ENCODE peak calls at places on chromosomes 11 and 22, in four cellular contexts. One of them, this sample, is unnamed.

GRCh38 chr11:24773326-24773725 is 276.5 kb downstream of the LUZP2 start:
- DNase-seq in OCI-LY7: no peak
- DNase-seq in GM20000: no peak
- DNase-seq in fibroblast of lung: no peak
- DNase-seq in this sample: no peak

GRCh38 chr22:24728790-24729637 is 45.5 kb downstream of the PIWIL3 start:
- DNase-seq in OCI-LY7: no peak
- DNase-seq in GM20000: no peak
- DNase-seq in fibroblast of lung: peak; percentile 52
- DNase-seq in this sample: no peak

GRCh38 chr11:86955674-86956522 is 703 bp upstream of the FZD4 start:
- DNase-seq in OCI-LY7: peak; percentile 21
- DNase-seq in GM20000: peak; percentile 81
- DNase-seq in fibroblast of lung: peak; percentile 78
- DNase-seq in this sample: no peak

GRCh38 chr11:78646564-78647185 is 72.0 kb upstream of the NARS2 start:
- DNase-seq in OCI-LY7: peak; percentile 70
- DNase-seq in GM20000: peak; percentile 69
- DNase-seq in fibroblast of lung: peak; percentile 31
- DNase-seq in this sample: no peak

GRCh38 chr11:71504526-71504925 is 22.5 kb upstream of the KRTAP5-7 start:
- DNase-seq in OCI-LY7: no peak
- DNase-seq in GM20000: no peak
- DNase-seq in fibroblast of lung: no peak
- DNase-seq in this sample: peak; percentile 53

GRCh38 chr11:28241760-28242159 is 133.6 kb downstream of the METTL15 start:
- DNase-seq in OCI-LY7: no peak
- DNase-seq in GM20000: no peak
- DNase-seq in fibroblast of lung: no peak
- DNase-seq in this sample: no peak

GRCh38 chr11:19679952-19680823 is 32.4 kb upstream of the NAV2 start:
- DNase-seq in OCI-LY7: no peak
- DNase-seq in GM20000: no peak
- DNase-seq in fibroblast of lung: peak; percentile 98
- DNase-seq in this sample: peak; percentile 96

GRCh38 chr11:18312663-18313420 is 9.1 kb downstream of the HPS5 start:
- DNase-seq in OCI-LY7: no peak
- DNase-seq in GM20000: no peak
- DNase-seq in fibroblast of lung: peak; percentile 83
- DNase-seq in this sample: no peak

GRCh38 chr22:45254789-45255261 is 14.1 kb upstream of the KIAA0930 start:
- DNase-seq in OCI-LY7: no peak
- DNase-seq in GM20000: peak; percentile 62
- DNase-seq in fibroblast of lung: peak; percentile 47
- DNase-seq in this sample: no peak

GRCh38 chr11:109422755-109423113 is 744 bp downstream of the C11orf87 start:
- DNase-seq in OCI-LY7: no peak
- DNase-seq in GM20000: peak; percentile 13
- DNase-seq in fibroblast of lung: no peak
- DNase-seq in this sample: no peak

GRCh38 chr11:5626191-5626590 is 1.4 kb downstream of the TRIM34 start:
- DNase-seq in OCI-LY7: no peak
- DNase-seq in GM20000: no peak
- DNase-seq in fibroblast of lung: no peak
- DNase-seq in this sample: no peak

GRCh38 chr11:120834686-120835225 is 189.1 kb upstream of the TBCEL start:
- DNase-seq in OCI-LY7: no peak
- DNase-seq in GM20000: no peak
- DNase-seq in fibroblast of lung: no peak
- DNase-seq in this sample: no peak

GRCh38 chr11:65790902-65791650 is 4.2 kb downstream of the OVOL1 start:
- DNase-seq in OCI-LY7: no peak
- DNase-seq in GM20000: no peak
- DNase-seq in fibroblast of lung: no peak
- DNase-seq in this sample: no peak

GRCh38 chr22:36097880-36098279 is 62.7 kb downstream of the APOL3 start:
- DNase-seq in OCI-LY7: no peak
- DNase-seq in GM20000: no peak
- DNase-seq in fibroblast of lung: no peak
- DNase-seq in this sample: no peak

GRCh38 chr11:119531623-119532022 is 108.7 kb upstream of the THY1 start:
- DNase-seq in OCI-LY7: no peak
- DNase-seq in GM20000: no peak
- DNase-seq in fibroblast of lung: no peak
- DNase-seq in this sample: peak; percentile 48

GRCh38 chr11:111426615-111427014 is 47.5 kb upstream of the POU2AF1 start:
- DNase-seq in OCI-LY7: no peak
- DNase-seq in GM20000: no peak
- DNase-seq in fibroblast of lung: no peak
- DNase-seq in this sample: no peak

GRCh38 chr22:49962751-49963646 is 2.4 kb downstream of the PIM3 start:
- DNase-seq in OCI-LY7: no peak
- DNase-seq in GM20000: no peak
- DNase-seq in fibroblast of lung: no peak
- DNase-seq in this sample: peak; percentile 93

GRCh38 chr11:73154178-73154577 is 12.1 kb upstream of the FCHSD2 start:
- DNase-seq in OCI-LY7: peak; percentile 96
- DNase-seq in GM20000: peak; percentile 66
- DNase-seq in fibroblast of lung: no peak
- DNase-seq in this sample: peak; percentile 38

GRCh38 chr11:72422414-72422813 is 11.9 kb downstream of the CLPB start:
- DNase-seq in OCI-LY7: no peak
- DNase-seq in GM20000: no peak
- DNase-seq in fibroblast of lung: no peak
- DNase-seq in this sample: no peak

GRCh38 chr11:115505165-115505564 is 950 bp upstream of the CADM1 start:
- DNase-seq in OCI-LY7: no peak
- DNase-seq in GM20000: no peak
- DNase-seq in fibroblast of lung: no peak
- DNase-seq in this sample: no peak

GRCh38 chr22:48234011-48234410 is 1471.6 kb downstream of the TBC1D22A start:
- DNase-seq in OCI-LY7: no peak
- DNase-seq in GM20000: no peak
- DNase-seq in fibroblast of lung: no peak
- DNase-seq in this sample: no peak

GRCh38 chr22:42077486-42078125 is 1.9 kb upstream of the SMDT1 start:
- DNase-seq in OCI-LY7: no peak
- DNase-seq in GM20000: no peak
- DNase-seq in fibroblast of lung: no peak
- DNase-seq in this sample: no peak

GRCh38 chr22:40037320-40037719 is 42.6 kb downstream of the FAM83F start:
- DNase-seq in OCI-LY7: no peak
- DNase-seq in GM20000: no peak
- DNase-seq in fibroblast of lung: no peak
- DNase-seq in this sample: no peak

GRCh38 chr22:39723463-39723862 is 152.9 kb downstream of the CACNA1I start:
- DNase-seq in OCI-LY7: no peak
- DNase-seq in GM20000: no peak
- DNase-seq in fibroblast of lung: no peak
- DNase-seq in this sample: no peak

GRCh38 chr22:46612904-46613605 is 7.1 kb upstream of the GRAMD4 start:
- DNase-seq in OCI-LY7: no peak
- DNase-seq in GM20000: no peak
- DNase-seq in fibroblast of lung: no peak
- DNase-seq in this sample: peak; percentile 89

GRCh38 chr22:29259253-29259899 is 8.4 kb downstream of the RHBDD3 start:
- DNase-seq in OCI-LY7: no peak
- DNase-seq in GM20000: no peak
- DNase-seq in fibroblast of lung: no peak
- DNase-seq in this sample: no peak

GRCh38 chr22:17964153-17964552 is 60.2 kb downstream of the MICAL3 start:
- DNase-seq in OCI-LY7: no peak
- DNase-seq in GM20000: no peak
- DNase-seq in fibroblast of lung: peak; percentile 57
- DNase-seq in this sample: no peak

GRCh38 chr11:91220476-91221202 is 997.8 kb upstream of the CHORDC1 start:
- DNase-seq in OCI-LY7: no peak
- DNase-seq in GM20000: no peak
- DNase-seq in fibroblast of lung: peak; percentile 42
- DNase-seq in this sample: no peak

GRCh38 chr11:120500414-120500936 is 11.1 kb upstream of the GRIK4 start:
- DNase-seq in OCI-LY7: no peak
- DNase-seq in GM20000: no peak
- DNase-seq in fibroblast of lung: peak; percentile 20
- DNase-seq in this sample: no peak

GRCh38 chr11:128262463-128263345 is 324.7 kb downstream of the ETS1 start:
- DNase-seq in OCI-LY7: no peak
- DNase-seq in GM20000: no peak
- DNase-seq in fibroblast of lung: no peak
- DNase-seq in this sample: no peak

GRCh38 chr11:82899191-82899820 is 924 bp downstream of the PRCP start:
- DNase-seq in OCI-LY7: peak; percentile 60
- DNase-seq in GM20000: no peak
- DNase-seq in fibroblast of lung: no peak
- DNase-seq in this sample: no peak

GRCh38 chr11:77396305-77396704 is 77.6 kb downstream of the PAK1 start:
- DNase-seq in OCI-LY7: no peak
- DNase-seq in GM20000: no peak
- DNase-seq in fibroblast of lung: no peak
- DNase-seq in this sample: no peak

DNA sequence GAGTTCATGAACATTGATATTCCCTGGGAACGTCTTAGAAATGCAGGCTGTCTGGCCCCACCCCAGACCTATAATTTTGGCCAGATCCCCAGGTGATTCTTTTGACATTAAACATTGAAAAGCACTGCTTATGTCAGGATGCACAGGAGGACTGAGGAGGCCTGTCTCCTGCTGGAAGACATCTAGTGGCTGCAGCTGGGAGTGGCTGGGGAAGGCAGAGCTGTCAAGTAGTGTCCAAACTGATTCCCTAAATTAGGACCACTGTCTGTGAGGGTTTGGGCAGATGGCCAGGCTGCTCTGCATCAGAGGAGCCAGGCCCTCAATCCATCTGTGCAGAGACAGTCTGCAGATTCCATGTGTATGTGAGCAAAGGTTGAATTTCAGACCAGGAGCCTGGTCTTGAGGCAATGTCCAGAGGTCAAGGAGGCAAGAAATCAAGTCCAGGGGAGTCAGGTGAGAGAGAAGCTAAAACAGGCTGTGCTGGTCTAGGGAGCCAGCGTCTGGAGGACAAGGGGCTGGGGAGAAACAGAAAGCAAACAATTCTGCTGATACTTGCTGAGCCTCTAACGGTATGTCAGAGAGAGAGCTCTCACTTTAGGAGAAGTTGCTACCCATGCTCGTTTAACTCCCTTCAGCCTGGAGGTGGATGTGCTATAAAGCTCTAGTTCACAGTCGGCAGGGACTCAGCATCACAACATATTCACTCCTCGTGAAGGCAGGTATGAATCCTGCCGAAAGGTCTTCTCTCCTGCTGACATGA is 15.3 kb upstream of the SYTL2 start:
- DNase-seq in OCI-LY7: peak; percentile 13
- DNase-seq in GM20000: peak; percentile 31
- DNase-seq in fibroblast of lung: peak; percentile 38
- DNase-seq in this sample: no peak
- TF ChIP-seq CTCF in OCI-LY7: peak; percentile 64
- TF ChIP-seq CTCF in GM20000: peak; percentile 24
- TF ChIP-seq CTCF in fibroblast of lung: peak; percentile 71
- TF ChIP-seq CTCF in this sample: peak; percentile 76

GRCh38 chr11:63639195-63639832 is 25.1 kb upstream of the PLAAT3 start:
- DNase-seq in OCI-LY7: peak; percentile 25
- DNase-seq in GM20000: no peak
- DNase-seq in fibroblast of lung: peak; percentile 15
- DNase-seq in this sample: no peak
- TF ChIP-seq CTCF in OCI-LY7: peak; percentile 81
- TF ChIP-seq CTCF in GM20000: no peak
- TF ChIP-seq CTCF in fibroblast of lung: no peak
- TF ChIP-seq CTCF in this sample: peak; percentile 80

GRCh38 chr22:32202539-32203180 is 2.2 kb downstream of the RFPL2 start:
- DNase-seq in OCI-LY7: peak; percentile 45
- DNase-seq in GM20000: no peak
- DNase-seq in fibroblast of lung: peak; percentile 41
- DNase-seq in this sample: no peak
- TF ChIP-seq CTCF in OCI-LY7: peak; percentile 69
- TF ChIP-seq CTCF in GM20000: no peak
- TF ChIP-seq CTCF in fibroblast of lung: peak; percentile 45
- TF ChIP-seq CTCF in this sample: peak; percentile 76

GRCh38 chr22:37420656-37421467 is 6.4 kb downstream of the ELFN2 start:
- DNase-seq in OCI-LY7: no peak
- DNase-seq in GM20000: no peak
- DNase-seq in fibroblast of lung: peak; percentile 56
- DNase-seq in this sample: no peak
- TF ChIP-seq CTCF in OCI-LY7: no peak
- TF ChIP-seq CTCF in GM20000: no peak
- TF ChIP-seq CTCF in fibroblast of lung: no peak
- TF ChIP-seq CTCF in this sample: no peak

DNA sequence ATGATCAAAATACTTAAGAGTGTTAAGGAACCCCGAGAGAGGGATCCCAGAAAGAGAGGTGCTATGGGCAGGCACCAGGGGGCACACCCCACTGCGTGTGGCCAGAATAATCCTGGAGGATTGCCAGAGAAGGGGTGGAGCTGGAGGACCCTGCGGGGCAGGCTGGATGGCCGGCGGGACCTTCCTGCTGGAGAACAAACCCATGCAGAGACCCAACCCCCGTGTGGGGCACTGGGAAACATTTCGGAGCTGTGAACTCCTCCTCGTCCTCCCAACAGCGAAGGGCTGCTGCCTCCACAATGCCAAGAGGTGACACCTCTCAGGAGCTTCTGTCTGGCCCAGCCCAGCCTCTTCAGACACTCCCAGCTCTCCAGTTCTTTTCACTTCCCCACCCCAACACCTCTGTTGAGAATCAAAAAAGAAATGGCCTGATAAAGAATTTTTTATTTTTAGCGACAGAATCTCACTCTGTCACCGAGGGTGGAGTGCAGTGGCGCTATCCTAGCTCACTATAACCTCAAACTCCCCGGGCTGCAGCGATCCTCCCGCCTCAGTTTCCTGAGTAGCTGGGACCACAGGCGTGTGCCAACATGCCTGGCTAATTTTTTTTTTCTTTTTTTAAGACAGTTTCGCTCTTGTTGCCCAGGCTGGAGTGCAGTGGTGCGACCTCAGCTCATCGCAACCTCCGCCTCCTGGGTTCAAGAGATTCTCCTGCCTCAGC is 25.6 kb downstream of the RHOD start:
- DNase-seq in OCI-LY7: no peak
- DNase-seq in GM20000: no peak
- DNase-seq in fibroblast of lung: no peak
- DNase-seq in this sample: no peak
- TF ChIP-seq CTCF in OCI-LY7: no peak
- TF ChIP-seq CTCF in GM20000: no peak
- TF ChIP-seq CTCF in fibroblast of lung: no peak
- TF ChIP-seq CTCF in this sample: no peak

GRCh38 chr11:129871914-129872313 is 23.5 kb downstream of the NFRKB start:
- DNase-seq in OCI-LY7: no peak
- DNase-seq in GM20000: no peak
- DNase-seq in fibroblast of lung: no peak
- DNase-seq in this sample: no peak
- TF ChIP-seq CTCF in OCI-LY7: no peak
- TF ChIP-seq CTCF in GM20000: no peak
- TF ChIP-seq CTCF in fibroblast of lung: no peak
- TF ChIP-seq CTCF in this sample: no peak

GRCh38 chr11:68692881-68693483 is 8.6 kb downstream of the GAL start:
- DNase-seq in OCI-LY7: no peak
- DNase-seq in GM20000: no peak
- DNase-seq in fibroblast of lung: no peak
- DNase-seq in this sample: peak; percentile 63
- TF ChIP-seq CTCF in OCI-LY7: no peak
- TF ChIP-seq CTCF in GM20000: no peak
- TF ChIP-seq CTCF in fibroblast of lung: no peak
- TF ChIP-seq CTCF in this sample: no peak